ENCODE peak calls at places on chromosomes 1 and 21, in five cellular contexts. E, M, G, Q and C are unnamed samples.

GRCh38 chr1:221268295-221268694 is 389.1 kb downstream of the HLX start:
- DNase-seq in E (peak; percentile 9), M (no peak), G (no peak), Q (no peak), C (no peak)

GRCh38 chr1:12276225-12276624 is 46.4 kb downstream of the VPS13D start:
- DNase-seq in E (no peak), M (no peak), G (no peak), Q (peak; percentile 17), C (no peak)

GRCh38 chr1:169529068-169529642 is 43.4 kb upstream of the SLC19A2 start:
- DNase-seq in E (no peak), M (no peak), G (no peak), Q (no peak), C (no peak)

GRCh38 chr1:17799642-17800041 is 44.5 kb downstream of the ACTL8 start:
- DNase-seq in E (no peak), M (no peak), G (no peak), Q (no peak), C (no peak)

GRCh38 chr1:213987422-213987875 is 324 bp upstream of the PROX1 start:
- DNase-seq in E (no peak), M (no peak), G (no peak), Q (no peak), C (no peak)

GRCh38 chr1:47682786-47683350 is 245.0 kb downstream of the FOXD2 start:
- DNase-seq in E (no peak), M (no peak), G (no peak), Q (no peak), C (no peak)

GRCh38 chr1:229434641-229435051 is 752 bp upstream of the ACTA1 start:
- DNase-seq in E (no peak), M (no peak), G (no peak), Q (no peak), C (no peak)

GRCh38 chr1:46065405-46065804 is 67.0 kb downstream of the PIK3R3 start:
- DNase-seq in E (no peak), M (no peak), G (no peak), Q (peak; percentile 40), C (no peak)

GRCh38 chr1:181057079-181057478 is 23.3 kb downstream of the MR1 start:
- DNase-seq in E (no peak), M (no peak), G (no peak), Q (no peak), C (no peak)

GRCh38 chr1:47793563-47793962 is 203.6 kb downstream of the TRABD2B start:
- DNase-seq in E (no peak), M (no peak), G (no peak), Q (no peak), C (no peak)

GRCh38 chr1:21307663-21308062 is 17.4 kb upstream of the ECE1 start:
- DNase-seq in E (no peak), M (no peak), G (no peak), Q (no peak), C (no peak)

GRCh38 chr1:36835017-36835695 is 199.2 kb downstream of the GRIK3 start:
- DNase-seq in E (no peak), M (no peak), G (no peak), Q (no peak), C (no peak)

GRCh38 chr1:98688110-98688739 is 26.7 kb downstream of the SNX7 start:
- DNase-seq in E (no peak), M (no peak), G (no peak), Q (no peak), C (no peak)

GRCh38 chr1:12454406-12455391 is 163.3 kb downstream of the DHRS3 start:
- DNase-seq in E (no peak), M (no peak), G (no peak), Q (no peak), C (no peak)

GRCh38 chr1:24704411-24705259 is 40.6 kb upstream of the CLIC4 start:
- DNase-seq in E (no peak), M (no peak), G (no peak), Q (no peak), C (no peak)

GRCh38 chr1:188988589-188988988 is 1489.1 kb downstream of the BRINP3 start:
- DNase-seq in E (peak; percentile 3), M (no peak), G (no peak), Q (no peak), C (no peak)

GRCh38 chr1:235239821-235240220 is 78.8 kb upstream of the RBM34 start:
- DNase-seq in E (no peak), M (no peak), G (no peak), Q (no peak), C (no peak)

GRCh38 chr1:162872981-162873380 is 12.0 kb upstream of the CCDC190 start:
- DNase-seq in E (no peak), M (no peak), G (no peak), Q (no peak), C (no peak)

GRCh38 chr1:55694297-55694696 is 479.1 kb upstream of the USP24 start:
- DNase-seq in E (no peak), M (no peak), G (no peak), Q (no peak), C (no peak)

GRCh38 chr1:84892657-84893618 is at the start of gene LPAR3:
- DNase-seq in E (peak; percentile 53), M (no peak), G (no peak), Q (no peak), C (no peak)

GRCh38 chr1:228172591-228173527 is 7.3 kb downstream of the IBA57 start:
- DNase-seq in E (no peak), M (no peak), G (no peak), Q (no peak), C (no peak)

GRCh38 chr1:14168663-14169062 is 429.8 kb upstream of the KAZN start:
- DNase-seq in E (no peak), M (no peak), G (no peak), Q (no peak), C (no peak)

GRCh38 chr1:158323866-158324265 is 7.5 kb downstream of the CD1B start:
- DNase-seq in E (no peak), M (no peak), G (no peak), Q (no peak), C (no peak)

GRCh38 chr21:26776320-26777021 is 68.7 kb downstream of the ADAMTS1 start:
- DNase-seq in E (peak; percentile 6), M (no peak), G (no peak), Q (no peak), C (no peak)

GRCh38 chr1:74205236-74205635 is 7.2 kb downstream of the FPGT start:
- DNase-seq in E (no peak), M (no peak), G (no peak), Q (no peak), C (no peak)

GRCh38 chr1:174274452-174274851 is 115.1 kb downstream of the RABGAP1L start:
- DNase-seq in E (no peak), M (no peak), G (no peak), Q (no peak), C (no peak)

GRCh38 chr21:44953628-44954021 is 13.8 kb downstream of the SLX9 start:
- DNase-seq in E (no peak), M (no peak), G (no peak), Q (no peak), C (peak; percentile 52)

GRCh38 chr1:77044133-77044849 is 174.9 kb downstream of the PIGK start:
- DNase-seq in E (no peak), M (no peak), G (no peak), Q (no peak), C (no peak)

GRCh38 chr1:1776672-1777393 is 1.4 kb downstream of the NADK start:
- DNase-seq in E (no peak), M (no peak), G (no peak), Q (no peak), C (no peak)

GRCh38 chr1:33015216-33015615 is 21.5 kb downstream of the AK2 start:
- DNase-seq in E (no peak), M (no peak), G (no peak), Q (no peak), C (no peak)

GRCh38 chr1:226457307-226457712 is 49.4 kb upstream of the PARP1 start:
- DNase-seq in E (no peak), M (peak; percentile 20), G (no peak), Q (no peak), C (no peak)

GRCh38 chr1:165329104-165329503 is 27.4 kb downstream of the LMX1A start:
- DNase-seq in E (no peak), M (no peak), G (no peak), Q (no peak), C (no peak)

GRCh38 chr1:28436211-28436769 is 66.8 kb downstream of the PHACTR4 start:
- DNase-seq in E (no peak), M (no peak), G (no peak), Q (no peak), C (no peak)

GRCh38 chr1:62013264-62013663 is 181.4 kb upstream of the L1TD1 start:
- DNase-seq in E (no peak), M (no peak), G (no peak), Q (no peak), C (no peak)

GRCh38 chr1:198680174-198680871 is 41.5 kb downstream of the PTPRC start:
- DNase-seq in E (no peak), M (no peak), G (no peak), Q (no peak), C (no peak)

GRCh38 chr1:197391303-197392226 is 123.5 kb downstream of the CRB1 start:
- DNase-seq in E (no peak), M (no peak), G (no peak), Q (peak; percentile 60), C (no peak)

GRCh38 chr1:246300653-246301549 is 206.2 kb downstream of the SMYD3 start:
- DNase-seq in E (no peak), M (no peak), G (no peak), Q (no peak), C (no peak)

GRCh38 chr1:222073307-222073995 is 331.6 kb upstream of the DUSP10 start:
- DNase-seq in E (peak; percentile 21), M (no peak), G (no peak), Q (no peak), C (no peak)